ENCODE peak calls at places on chromosome 19, in six cellular contexts. B is nucleus accumbens, M is GM12891, Q is neural crest cell, J is mucosa of gallbladder, T is mucosa of descending colon. C is an unnamed sample.

GRCh38 chr19:30681162-30681996 is 309.2 kb downstream of the ZNF536 start:
- DNase-seq in M (no peak), B (no peak), T (no peak), J (no peak), Q (no peak), C (no peak)

GRCh38 chr19:46271488-46272197 is 25.2 kb upstream of the HIF3A start:
- DNase-seq in B (no peak), M (no peak), T (no peak), Q (no peak), J (no peak), C (no peak)

GRCh38 chr19:38210458-38210987 is 13.5 kb downstream of the DPF1 start:
- DNase-seq in J (peak), Q (peak), T (no peak), B (peak), M (no peak), C (no peak)

GRCh38 chr19:2089727-2090053 is 6.4 kb downstream of the MOB3A start:
- DNase-seq in T (no peak), Q (no peak), M (no peak), B (no peak), J (no peak), C (no peak)

GRCh38 chr19:19402656-19403372 is 2.7 kb upstream of the GATAD2A start:
- DNase-seq in B (no peak), Q (no peak), M (no peak), T (no peak), J (no peak), C (no peak)

GRCh38 chr19:10986301-10987127 is 25.7 kb downstream of the SMARCA4 start:
- DNase-seq in T (no peak), J (no peak), Q (no peak), B (no peak), M (no peak), C (no peak)

GRCh38 chr19:1016647-1017114 is 4.2 kb downstream of the TMEM259 start:
- DNase-seq in M (no peak), B (no peak), J (no peak), Q (no peak), T (no peak), C (no peak)

GRCh38 chr19:29206453-29206852 is 6.5 kb downstream of the UQCRFS1 start:
- DNase-seq in B (no peak), J (no peak), Q (no peak), M (no peak), T (no peak), C (no peak)

GRCh38 chr19:2358548-2359173 is 1.4 kb upstream of the TMPRSS9 start:
- DNase-seq in Q (no peak), M (no peak), J (no peak), T (peak), B (no peak), C (no peak)

GRCh38 chr19:56765107-56765506 is 75.4 kb downstream of the PEG3 start:
- DNase-seq in J (peak), M (no peak), Q (no peak), B (peak), T (no peak), C (peak)

GRCh38 chr19:39479916-39480315 is 722 bp upstream of the TIMM50 start:
- DNase-seq in T (no peak), Q (no peak), J (no peak), M (no peak), B (no peak), C (no peak)

GRCh38 chr19:7421941-7422744 is 66.7 kb downstream of the PEX11G start:
- DNase-seq in Q (no peak), B (no peak), T (no peak), M (no peak), J (no peak), C (peak)

GRCh38 chr19:42023121-42023942 is 29.3 kb upstream of the ATP1A3 start:
- DNase-seq in Q (peak), J (no peak), T (no peak), B (no peak), M (no peak), C (no peak)

GRCh38 chr19:723247-723646 is 14.5 kb downstream of the PALM start:
- DNase-seq in T (no peak), B (no peak), M (no peak), J (no peak), Q (no peak), C (no peak)

GRCh38 chr19:53977991-53978731 is 13.3 kb upstream of the CACNG6 start:
- DNase-seq in B (peak), Q (peak), M (no peak), J (peak), T (no peak), C (no peak)

GRCh38 chr19:16330368-16330801 is 5.8 kb downstream of the KLF2 start:
- DNase-seq in J (peak), T (peak), M (peak), Q (no peak), B (no peak), C (no peak)

GRCh38 chr19:5826531-5827341 is 12.8 kb downstream of the FUT6 start:
- DNase-seq in B (no peak), M (no peak), J (no peak), Q (peak), T (peak), C (peak)

GRCh38 chr19:46610851-46611770 is 10.0 kb downstream of the CALM3 start:
- DNase-seq in Q (no peak), B (no peak), J (no peak), M (peak), T (peak), C (no peak)

GRCh38 chr19:41702208-41702651 is 6.2 kb upstream of the CEACAM5 start:
- DNase-seq in J (no peak), T (no peak), M (no peak), Q (no peak), B (no peak), C (no peak)

GRCh38 chr19:1854542-1855039 is 6.3 kb upstream of the REXO1 start:
- DNase-seq in T (peak), J (no peak), Q (no peak), B (no peak), M (no peak), C (peak)

GRCh38 chr19:36528921-36529518 is 949 bp upstream of the ZNF260 start:
- DNase-seq in T (no peak), Q (no peak), B (no peak), M (peak), J (no peak), C (no peak)

GRCh38 chr19:55340784-55341147 is 1.1 kb downstream of the KMT5C start:
- DNase-seq in M (no peak), Q (peak), J (no peak), B (peak), T (no peak), C (no peak)

GRCh38 chr19:41934849-41935374 is 6.7 kb upstream of the ERFL start:
- DNase-seq in T (peak), J (peak), Q (peak), B (peak), M (no peak), C (peak)

GRCh38 chr19:49927526-49928264 is 1.3 kb upstream of the ATF5 start:
- DNase-seq in B (no peak), Q (no peak), T (peak), M (no peak), J (no peak), C (no peak)

GRCh38 chr19:41265376-41266153 is 1.4 kb downstream of the HNRNPUL1 start:
- DNase-seq in T (no peak), B (no peak), Q (peak), J (no peak), M (no peak), C (peak)

GRCh38 chr19:40521276-40521675 is 54.5 kb downstream of the SPTBN4 start:
- DNase-seq in J (no peak), M (no peak), Q (no peak), B (no peak), T (no peak), C (no peak)

GRCh38 chr19:28794301-28794700 is 418.6 kb downstream of the UQCRFS1 start:
- DNase-seq in J (no peak), T (no peak), B (no peak), M (no peak), Q (no peak), C (no peak)

GRCh38 chr19:52896431-52897148 is 845 bp downstream of the ZNF320 start:
- DNase-seq in J (peak), M (peak), Q (peak), T (peak), B (no peak), C (peak)

GRCh38 chr19:4722671-4723464 is 774 bp downstream of the DPP9 start:
- DNase-seq in Q (no peak), B (peak), T (no peak), M (peak), J (no peak), C (peak)

GRCh38 chr19:3010871-3011270 is 18.2 kb downstream of the TLE2 start:
- DNase-seq in Q (no peak), B (no peak), M (no peak), T (no peak), J (no peak), C (no peak)

GRCh38 chr19:45958763-45959516 is 14.7 kb downstream of the NOVA2 start:
- DNase-seq in J (no peak), T (no peak), B (no peak), M (no peak), Q (no peak), C (no peak)

GRCh38 chr19:13051581-13052165 is 51.0 kb downstream of the LYL1 start:
- DNase-seq in Q (peak), B (no peak), T (peak), M (no peak), J (peak), C (peak)